ENCODE peak calls at places on chromosomes 12 and 14, in five cellular contexts. H is mucosa of descending colon, G is B cell, C is GM20000, A is pancreas. Q is an unnamed sample.

GRCh38 chr12:82176016-82176415 is 182.2 kb downstream of the CCDC59 start:
- DNase-seq in H (no peak), G (no peak), C (no peak), A (no peak), Q (no peak)

GRCh38 chr12:125245601-125246345 is 180.5 kb downstream of the AACS start:
- DNase-seq in H (no peak), G (no peak), C (no peak), A (no peak), Q (no peak)

GRCh38 chr12:110338754-110339153 is 57.7 kb downstream of the ATP2A2 start:
- DNase-seq in H (no peak), G (peak; percentile 28), C (peak; percentile 25), A (no peak), Q (no peak)

GRCh38 chr14:99281396-99281795 is 9.4 kb upstream of the BCL11B start:
- DNase-seq in H (no peak), G (no peak), C (no peak), A (no peak), Q (no peak)

GRCh38 chr12:10358131-10358530 is 31.7 kb downstream of the KLRK1 start:
- DNase-seq in H (no peak), G (no peak), C (no peak), A (no peak), Q (no peak)

GRCh38 chr12:12883369-12884001 is 7.9 kb upstream of the GPRC5A start:
- DNase-seq in H (no peak), G (no peak), C (no peak), A (no peak), Q (no peak)

GRCh38 chr14:21241218-21241819 is 27.9 kb downstream of the HNRNPC start:
- DNase-seq in H (no peak), G (peak; percentile 42), C (no peak), A (no peak), Q (no peak)

GRCh38 chr12:56346663-56347062 is 8.0 kb downstream of the IL23A start:
- DNase-seq in H (no peak), G (no peak), C (no peak), A (no peak), Q (no peak)

GRCh38 chr14:61601923-61602732 is 93.2 kb upstream of the HIF1A start:
- DNase-seq in H (no peak), G (peak; percentile 27), C (no peak), A (no peak), Q (no peak)

GRCh38 chr14:25150934-25151790 is 101.2 kb upstream of the STXBP6 start:
- DNase-seq in H (no peak), G (peak; percentile 22), C (peak; percentile 42), A (no peak), Q (peak; percentile 45)

GRCh38 chr12:56104815-56105476 is 587 bp downstream of the PA2G4 start:
- DNase-seq in H (no peak), G (no peak), C (no peak), A (no peak), Q (no peak)

GRCh38 chr14:69690042-69690441 is 76.9 kb upstream of the SRSF5 start:
- DNase-seq in H (no peak), G (no peak), C (no peak), A (no peak), Q (no peak)

GRCh38 chr14:50961606-50962259 is 17.4 kb upstream of the PYGL start:
- DNase-seq in H (no peak), G (no peak), C (no peak), A (no peak), Q (no peak)

GRCh38 chr14:94129111-94129757 is at the start of gene IFI27L2:
- DNase-seq in H (peak; percentile 80), G (peak; percentile 83), C (peak; percentile 89), A (peak; percentile 48), Q (peak; percentile 90)

GRCh38 chr14:79016828-79017505 is 846.8 kb downstream of the NRXN3 start:
- DNase-seq in H (no peak), G (no peak), C (no peak), A (no peak), Q (no peak)

GRCh38 chr12:76183459-76184186 is 99.1 kb upstream of the NAP1L1 start:
- DNase-seq in H (no peak), G (no peak), C (peak; percentile 47), A (no peak), Q (peak; percentile 45)

GRCh38 chr12:76186507-76186906 is 102.0 kb upstream of the NAP1L1 start:
- DNase-seq in H (no peak), G (no peak), C (no peak), A (no peak), Q (no peak)

GRCh38 chr12:76176935-76177334 is 92.5 kb upstream of the NAP1L1 start:
- DNase-seq in H (no peak), G (no peak), C (no peak), A (no peak), Q (no peak)

GRCh38 chr12:76178461-76178860 is 94.0 kb upstream of the NAP1L1 start:
- DNase-seq in H (no peak), G (no peak), C (no peak), A (no peak), Q (no peak)

DNA sequence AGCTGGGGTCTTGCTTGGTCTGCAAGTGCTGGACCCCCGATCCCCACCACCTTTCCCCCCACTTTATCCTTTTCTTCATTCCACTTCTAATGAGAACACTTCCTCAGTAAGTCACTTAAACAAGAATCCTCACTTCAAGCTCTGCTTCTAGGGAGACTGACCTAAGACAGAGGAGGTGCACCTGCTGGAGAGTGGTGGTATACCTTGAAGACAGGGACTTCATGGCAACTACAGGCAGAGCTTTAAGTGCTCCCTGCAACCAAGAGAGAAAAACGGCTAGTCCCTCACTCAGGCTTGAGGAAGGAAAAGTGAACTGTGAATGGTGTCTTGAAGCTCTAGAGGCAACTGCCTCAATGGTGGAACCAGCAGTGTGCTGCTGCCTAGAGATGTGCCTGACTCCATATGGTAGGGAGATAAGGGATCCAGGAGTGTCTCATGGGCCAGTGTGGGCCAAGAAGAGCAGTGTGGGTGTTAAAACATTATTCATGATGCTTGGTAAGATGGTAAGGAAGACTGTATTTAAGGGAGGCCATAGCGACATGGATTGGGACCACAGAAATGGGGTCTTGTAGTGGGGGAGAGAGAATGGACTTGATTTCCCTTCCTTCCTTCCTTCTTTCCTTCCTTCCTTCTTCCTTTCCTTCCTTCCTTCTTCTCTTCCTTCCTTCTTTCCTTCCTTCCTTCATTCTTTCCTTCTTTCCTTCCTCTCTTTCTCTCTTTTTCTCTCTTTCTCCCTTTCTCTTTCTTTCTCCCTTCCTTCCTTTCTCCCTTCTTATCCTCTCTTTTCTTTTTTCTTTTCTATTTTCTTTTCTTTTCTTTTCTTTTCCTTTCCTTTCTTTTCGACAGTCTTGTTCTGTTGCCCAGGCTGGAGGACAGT is 96.2 kb upstream of the NAP1L1 start:
- DNase-seq in H (no peak), G (no peak), C (no peak), A (no peak), Q (no peak)
- TF ChIP-seq CTCF in H (no peak), G (no peak), C (no peak), A (no peak), Q (peak; percentile 15)

GRCh38 chr12:49369723-49370145 is 2.5 kb downstream of the SPATS2 start:
- DNase-seq in H (peak; percentile 35), G (peak; percentile 66), C (peak; percentile 72), A (no peak), Q (peak; percentile 67)
- TF ChIP-seq CTCF in H (no peak), G (peak; percentile 47), C (peak; percentile 54), A (peak; percentile 19), Q (peak; percentile 39)

GRCh38 chr14:68145036-68145435 is 325.5 kb downstream of the RAD51B start:
- DNase-seq in H (peak; percentile 29), G (no peak), C (no peak), A (no peak), Q (no peak)
- TF ChIP-seq CTCF in H (no peak), G (no peak), C (no peak), A (no peak), Q (no peak)

GRCh38 chr14:68203871-68204270 is 384.3 kb downstream of the RAD51B start:
- DNase-seq in H (no peak), G (no peak), C (no peak), A (no peak), Q (no peak)

GRCh38 chr14:68195126-68195525 is 375.5 kb downstream of the RAD51B start:
- DNase-seq in H (no peak), G (no peak), C (no peak), A (no peak), Q (no peak)

GRCh38 chr14:68193970-68194634 is 374.5 kb downstream of the RAD51B start:
- DNase-seq in H (no peak), G (no peak), C (no peak), A (peak; percentile 25), Q (no peak)

GRCh38 chr14:68198713-68199464 is 379.3 kb downstream of the RAD51B start:
- DNase-seq in H (no peak), G (no peak), C (no peak), A (no peak), Q (no peak)

DNA sequence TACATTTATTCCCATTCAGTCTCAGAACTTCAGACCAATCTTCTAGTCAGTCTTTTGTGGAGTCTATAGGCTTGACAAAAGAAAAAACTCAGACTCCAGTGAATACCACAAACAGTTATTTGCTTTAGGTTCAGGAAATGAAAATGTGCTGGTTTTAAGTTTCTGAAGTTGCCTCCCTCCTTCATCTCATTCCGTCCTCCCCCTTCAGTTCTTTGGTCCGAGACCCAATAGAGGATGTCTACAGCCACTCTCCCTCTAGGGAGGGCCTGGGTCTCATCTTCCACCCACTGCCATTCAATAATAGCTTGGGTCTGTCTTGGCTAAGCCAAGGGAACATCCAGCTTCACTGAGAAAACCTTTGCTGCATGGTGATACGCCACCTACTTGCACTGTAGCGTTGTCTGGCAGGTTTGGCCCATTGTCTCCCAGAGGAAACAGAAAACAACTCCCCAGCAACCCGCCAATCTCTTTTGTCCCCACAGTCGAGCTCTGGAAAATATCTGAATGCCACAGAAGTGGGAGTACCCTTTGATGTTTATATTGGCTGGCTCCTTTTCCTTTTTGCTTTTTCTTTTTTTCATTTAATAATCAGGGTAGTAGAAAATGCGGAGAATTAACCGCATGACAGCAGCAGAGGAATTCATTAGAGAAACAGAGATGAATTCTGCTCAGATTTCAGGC is 380.0 kb downstream of the RAD51B start:
- DNase-seq in H (no peak), G (no peak), C (no peak), A (peak; percentile 32), Q (no peak)
- TF ChIP-seq CTCF in H (no peak), G (no peak), C (no peak), A (no peak), Q (no peak)

GRCh38 chr12:99435095-99435791 is 212.3 kb upstream of the GARIN6 start:
- DNase-seq in H (no peak), G (no peak), C (no peak), A (no peak), Q (no peak)

GRCh38 chr12:99442758-99443157 is 204.8 kb upstream of the GARIN6 start:
- DNase-seq in H (no peak), G (no peak), C (no peak), A (no peak), Q (no peak)

GRCh38 chr12:99444859-99445316 is 202.7 kb upstream of the GARIN6 start:
- DNase-seq in H (no peak), G (no peak), C (no peak), A (no peak), Q (no peak)

GRCh38 chr12:99436584-99436983 is 211.0 kb upstream of the GARIN6 start:
- DNase-seq in H (no peak), G (no peak), C (peak; percentile 58), A (no peak), Q (peak; percentile 48)

DNA sequence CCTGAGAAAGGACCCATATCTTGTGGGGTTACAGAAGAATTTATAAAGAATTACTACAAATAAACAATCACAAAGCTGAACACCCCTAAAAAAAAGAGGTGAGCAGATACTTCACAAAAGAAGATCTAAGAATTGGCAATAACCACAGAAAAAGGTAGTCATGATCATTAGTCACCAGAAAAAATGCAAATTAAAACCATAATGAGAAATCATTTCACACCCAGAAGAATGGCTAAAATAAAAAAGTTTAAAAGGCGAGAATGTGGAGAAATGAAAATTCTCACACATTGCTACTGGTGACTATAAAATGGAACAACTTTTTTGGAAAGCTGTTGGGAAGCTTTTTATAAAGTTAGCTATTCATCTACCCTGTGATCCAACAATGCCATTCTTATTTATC is 208.2 kb upstream of the GARIN6 start:
- DNase-seq in H (no peak), G (no peak), C (no peak), A (no peak), Q (no peak)
- TF ChIP-seq CTCF in H (no peak), G (no peak), C (no peak), A (no peak), Q (no peak)